ENCODE peak calls at places on chromosomes 13 and 19, in seven cellular contexts. One of them, this sample, is unnamed.

GRCh38 chr13:110137677-110138008 is 169.3 kb downstream of the COL4A1 start:
- DNase-seq in T-helper 1 cell: peak
- DNase-seq in fibroblast of the conjunctiva: no peak
- DNase-seq in stimulated activated CD4-positive, alpha-beta T cell treated with anti-CD3 and anti-CD28 coated beads, Interleukin-1b, Interleukin-23, amount 100 ng/mL, for 1 hour: no peak
- DNase-seq in lower leg skin: peak
- DNase-seq in fibroblast of pulmonary artery: no peak
- DNase-seq in stomach: no peak
- DNase-seq in this sample: no peak

GRCh38 chr13:49421391-49421790 is 22.5 kb downstream of the CAB39L start:
- DNase-seq in fibroblast of pulmonary artery: peak
- DNase-seq in fibroblast of the conjunctiva: no peak
- DNase-seq in T-helper 1 cell: peak
- DNase-seq in stomach: no peak
- DNase-seq in lower leg skin: no peak
- DNase-seq in stimulated activated CD4-positive, alpha-beta T cell treated with anti-CD3 and anti-CD28 coated beads, Interleukin-1b, Interleukin-23, amount 100 ng/mL, for 1 hour: no peak
- DNase-seq in this sample: no peak

GRCh38 chr19:47608908-47609879 is at the start of gene BICRA:
- DNase-seq in fibroblast of the conjunctiva: peak
- DNase-seq in T-helper 1 cell: peak
- DNase-seq in stomach: peak
- DNase-seq in stimulated activated CD4-positive, alpha-beta T cell treated with anti-CD3 and anti-CD28 coated beads, Interleukin-1b, Interleukin-23, amount 100 ng/mL, for 1 hour: peak
- DNase-seq in fibroblast of pulmonary artery: peak
- DNase-seq in lower leg skin: peak
- DNase-seq in this sample: peak

GRCh38 chr13:48562296-48563066 is 29.6 kb upstream of the RCBTB2 start:
- DNase-seq in stimulated activated CD4-positive, alpha-beta T cell treated with anti-CD3 and anti-CD28 coated beads, Interleukin-1b, Interleukin-23, amount 100 ng/mL, for 1 hour: peak
- DNase-seq in fibroblast of the conjunctiva: no peak
- DNase-seq in T-helper 1 cell: peak
- DNase-seq in lower leg skin: no peak
- DNase-seq in stomach: no peak
- DNase-seq in fibroblast of pulmonary artery: no peak
- DNase-seq in this sample: no peak

GRCh38 chr19:18156841-18157464 is 4.0 kb downstream of the PIK3R2 start:
- DNase-seq in lower leg skin: peak
- DNase-seq in stimulated activated CD4-positive, alpha-beta T cell treated with anti-CD3 and anti-CD28 coated beads, Interleukin-1b, Interleukin-23, amount 100 ng/mL, for 1 hour: no peak
- DNase-seq in stomach: peak
- DNase-seq in fibroblast of the conjunctiva: peak
- DNase-seq in T-helper 1 cell: no peak
- DNase-seq in fibroblast of pulmonary artery: peak
- DNase-seq in this sample: peak

GRCh38 chr13:33862006-33862405 is 44.1 kb downstream of the RFC3 start:
- DNase-seq in stimulated activated CD4-positive, alpha-beta T cell treated with anti-CD3 and anti-CD28 coated beads, Interleukin-1b, Interleukin-23, amount 100 ng/mL, for 1 hour: no peak
- DNase-seq in fibroblast of pulmonary artery: no peak
- DNase-seq in stomach: no peak
- DNase-seq in fibroblast of the conjunctiva: no peak
- DNase-seq in lower leg skin: no peak
- DNase-seq in T-helper 1 cell: no peak
- DNase-seq in this sample: no peak

GRCh38 chr19:12065100-12065538 is 588 bp downstream of the ZNF844 start:
- DNase-seq in stomach: no peak
- DNase-seq in T-helper 1 cell: no peak
- DNase-seq in fibroblast of the conjunctiva: peak
- DNase-seq in lower leg skin: peak
- DNase-seq in fibroblast of pulmonary artery: peak
- DNase-seq in stimulated activated CD4-positive, alpha-beta T cell treated with anti-CD3 and anti-CD28 coated beads, Interleukin-1b, Interleukin-23, amount 100 ng/mL, for 1 hour: no peak
- DNase-seq in this sample: peak

GRCh38 chr13:44951184-44951583 is 38.1 kb downstream of the NUFIP1 start:
- DNase-seq in fibroblast of pulmonary artery: no peak
- DNase-seq in stimulated activated CD4-positive, alpha-beta T cell treated with anti-CD3 and anti-CD28 coated beads, Interleukin-1b, Interleukin-23, amount 100 ng/mL, for 1 hour: no peak
- DNase-seq in lower leg skin: no peak
- DNase-seq in stomach: no peak
- DNase-seq in T-helper 1 cell: no peak
- DNase-seq in fibroblast of the conjunctiva: no peak
- DNase-seq in this sample: no peak

GRCh38 chr13:33639640-33640080 is 178.3 kb upstream of the RFC3 start:
- DNase-seq in lower leg skin: no peak
- DNase-seq in fibroblast of the conjunctiva: no peak
- DNase-seq in T-helper 1 cell: peak
- DNase-seq in stimulated activated CD4-positive, alpha-beta T cell treated with anti-CD3 and anti-CD28 coated beads, Interleukin-1b, Interleukin-23, amount 100 ng/mL, for 1 hour: no peak
- DNase-seq in fibroblast of pulmonary artery: no peak
- DNase-seq in stomach: no peak
- DNase-seq in this sample: no peak

GRCh38 chr13:112888238-112889111 is 80.5 kb upstream of the MCF2L start:
- DNase-seq in lower leg skin: no peak
- DNase-seq in fibroblast of the conjunctiva: no peak
- DNase-seq in stomach: no peak
- DNase-seq in T-helper 1 cell: no peak
- DNase-seq in fibroblast of pulmonary artery: no peak
- DNase-seq in stimulated activated CD4-positive, alpha-beta T cell treated with anti-CD3 and anti-CD28 coated beads, Interleukin-1b, Interleukin-23, amount 100 ng/mL, for 1 hour: no peak
- DNase-seq in this sample: no peak

GRCh38 chr19:7673995-7674667 is 2.8 kb upstream of the MCEMP1 start:
- DNase-seq in fibroblast of pulmonary artery: peak
- DNase-seq in fibroblast of the conjunctiva: peak
- DNase-seq in stimulated activated CD4-positive, alpha-beta T cell treated with anti-CD3 and anti-CD28 coated beads, Interleukin-1b, Interleukin-23, amount 100 ng/mL, for 1 hour: no peak
- DNase-seq in lower leg skin: peak
- DNase-seq in stomach: peak
- DNase-seq in T-helper 1 cell: peak
- DNase-seq in this sample: no peak

GRCh38 chr13:101521371-101521770 is 68.9 kb downstream of the ITGBL1 start:
- DNase-seq in T-helper 1 cell: no peak
- DNase-seq in stimulated activated CD4-positive, alpha-beta T cell treated with anti-CD3 and anti-CD28 coated beads, Interleukin-1b, Interleukin-23, amount 100 ng/mL, for 1 hour: no peak
- DNase-seq in lower leg skin: no peak
- DNase-seq in fibroblast of pulmonary artery: no peak
- DNase-seq in fibroblast of the conjunctiva: no peak
- DNase-seq in stomach: no peak
- DNase-seq in this sample: no peak

GRCh38 chr13:76815344-76815743 is 70.9 kb downstream of the KCTD12 start:
- DNase-seq in stomach: no peak
- DNase-seq in fibroblast of pulmonary artery: no peak
- DNase-seq in lower leg skin: no peak
- DNase-seq in T-helper 1 cell: no peak
- DNase-seq in fibroblast of the conjunctiva: no peak
- DNase-seq in stimulated activated CD4-positive, alpha-beta T cell treated with anti-CD3 and anti-CD28 coated beads, Interleukin-1b, Interleukin-23, amount 100 ng/mL, for 1 hour: no peak
- DNase-seq in this sample: no peak

GRCh38 chr19:24166055-24166454 is 79.1 kb downstream of the ZNF254 start:
- DNase-seq in lower leg skin: no peak
- DNase-seq in T-helper 1 cell: no peak
- DNase-seq in fibroblast of the conjunctiva: no peak
- DNase-seq in fibroblast of pulmonary artery: peak
- DNase-seq in stimulated activated CD4-positive, alpha-beta T cell treated with anti-CD3 and anti-CD28 coated beads, Interleukin-1b, Interleukin-23, amount 100 ng/mL, for 1 hour: no peak
- DNase-seq in stomach: no peak
- DNase-seq in this sample: no peak

GRCh38 chr19:49690656-49691242 is at the start of gene CPT1C:
- DNase-seq in stomach: peak
- DNase-seq in T-helper 1 cell: peak
- DNase-seq in lower leg skin: peak
- DNase-seq in fibroblast of the conjunctiva: peak
- DNase-seq in fibroblast of pulmonary artery: peak
- DNase-seq in stimulated activated CD4-positive, alpha-beta T cell treated with anti-CD3 and anti-CD28 coated beads, Interleukin-1b, Interleukin-23, amount 100 ng/mL, for 1 hour: no peak
- DNase-seq in this sample: peak

GRCh38 chr19:50702870-50703829 is 16.5 kb downstream of the SHANK1 start:
- DNase-seq in fibroblast of the conjunctiva: no peak
- DNase-seq in fibroblast of pulmonary artery: peak
- DNase-seq in stomach: no peak
- DNase-seq in stimulated activated CD4-positive, alpha-beta T cell treated with anti-CD3 and anti-CD28 coated beads, Interleukin-1b, Interleukin-23, amount 100 ng/mL, for 1 hour: no peak
- DNase-seq in lower leg skin: no peak
- DNase-seq in T-helper 1 cell: no peak
- DNase-seq in this sample: no peak

This sample was measured in C1 segment of cervical spinal cord.